ENCODE peak calls at places on chromosomes 7 and 10, in seven cellular contexts. J is left lung, P is left ventricle myocardium inferior, W is fibroblast of pulmonary artery, L is hepatocyte, G is PC-3, M is ovary. I is an unnamed sample.
A peak's percentile ranks its signal among the peaks of the same experiment; 100 is the strongest.

GRCh38 chr7:158695726-158696452 is 8.7 kb downstream of the NCAPG2 start:
- DNase-seq in G (peak; percentile 44), W (peak; percentile 92), L (peak; percentile 64), P (peak; percentile 38), M (peak; percentile 72), J (peak; percentile 62), I (no peak)

GRCh38 chr7:28785002-28785995 is 172.8 kb downstream of the TRIL start:
- DNase-seq in L (no peak), P (no peak), J (no peak), M (no peak), G (no peak), W (no peak), I (no peak)

GRCh38 chr10:127012769-127013152 is 107.5 kb downstream of the DOCK1 start:
- DNase-seq in L (peak; percentile 36), J (peak; percentile 73), W (no peak), G (peak; percentile 74), M (no peak), P (peak; percentile 80), I (no peak)

GRCh38 chr10:23270531-23270930 is 74.1 kb downstream of the C10orf67 start:
- DNase-seq in M (no peak), W (no peak), L (no peak), J (no peak), P (no peak), G (no peak), I (no peak)

GRCh38 chr10:34526186-34526585 is 288.9 kb downstream of the PARD3 start:
- DNase-seq in W (peak; percentile 87), J (no peak), P (no peak), M (no peak), L (no peak), G (peak; percentile 99), I (no peak)

GRCh38 chr10:113252650-113253560 is 299.9 kb upstream of the HABP2 start:
- DNase-seq in P (no peak), W (no peak), G (no peak), M (no peak), J (no peak), L (no peak), I (no peak)

GRCh38 chr10:32995751-32996150 is 37.7 kb upstream of the ITGB1 start:
- DNase-seq in J (no peak), W (peak; percentile 46), G (no peak), L (no peak), P (no peak), M (no peak), I (no peak)

GRCh38 chr7:2225336-2225735 is 7.4 kb downstream of the MAD1L1 start:
- DNase-seq in J (peak; percentile 78), L (no peak), P (no peak), G (peak; percentile 92), W (no peak), M (no peak), I (no peak)

DNA sequence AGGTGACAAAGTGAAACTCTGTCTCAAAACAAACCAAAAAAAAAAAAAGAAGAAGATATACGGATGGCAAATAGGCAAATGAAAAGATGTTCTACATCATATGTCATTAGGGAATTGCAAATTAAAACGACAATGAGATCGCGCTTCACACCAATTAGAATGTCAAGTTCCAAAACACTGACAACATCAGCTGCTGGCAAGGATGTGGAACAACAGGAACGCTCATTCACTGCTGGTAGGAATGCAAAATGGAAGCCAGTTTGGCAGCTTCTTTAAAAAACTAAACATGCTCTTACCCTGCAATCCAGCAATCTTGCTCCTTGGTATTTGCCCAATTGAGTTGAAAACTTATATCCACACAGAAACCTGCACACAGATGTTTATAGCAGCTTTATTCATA is 34.8 kb downstream of the CALML5 start:
- DNase-seq in G (no peak), M (no peak), L (no peak), J (no peak), W (no peak), P (no peak), I (no peak)
- TF ChIP-seq CTCF in G (no peak), M (no peak), L (no peak), J (no peak), W (no peak), P (no peak), I (no peak)

DNA sequence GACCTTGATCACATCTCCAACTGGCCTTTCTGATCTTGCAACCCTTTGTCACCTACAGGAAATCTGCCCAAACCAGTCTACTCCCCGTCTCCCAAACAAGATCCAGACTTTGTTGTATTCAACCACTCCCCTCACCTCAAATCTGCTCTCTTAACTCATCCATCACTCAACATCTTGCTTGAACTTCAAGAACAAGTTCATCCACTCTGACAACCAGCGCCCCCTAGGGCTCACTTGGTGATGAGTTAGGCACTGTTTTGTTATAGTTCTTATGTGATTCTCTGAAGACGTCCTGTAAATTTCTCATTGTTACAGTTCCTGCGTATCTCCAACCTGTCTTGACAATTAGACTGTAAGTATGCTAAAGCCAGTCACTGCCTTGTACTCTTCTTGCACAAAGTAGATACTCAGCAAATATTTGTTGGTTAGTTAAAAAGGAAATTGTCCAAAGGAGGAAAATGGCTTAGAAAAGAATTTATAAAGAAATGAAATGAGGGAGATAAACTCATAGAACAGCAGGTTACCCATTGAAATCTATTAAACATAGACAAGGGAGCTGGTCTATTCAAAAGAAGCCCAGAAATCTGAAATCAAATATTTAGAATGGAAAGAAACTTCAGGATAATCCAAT is 5.3 kb downstream of the FRMD4A start:
- DNase-seq in M (no peak), G (peak; percentile 58), P (peak; percentile 22), L (peak; percentile 48), W (peak; percentile 38), J (no peak), I (peak; percentile 18)
- TF ChIP-seq CTCF in M (no peak), G (peak; percentile 63), P (peak; percentile 49), L (peak; percentile 43), W (peak; percentile 55), J (peak; percentile 32), I (peak; percentile 59)

GRCh38 chr7:116495737-116496136 is 3.8 kb upstream of the CAV2 start:
- DNase-seq in L (no peak), G (peak; percentile 60), P (no peak), W (peak; percentile 77), J (no peak), M (no peak), I (no peak)
- TF ChIP-seq CTCF in L (no peak), G (no peak), P (no peak), W (no peak), J (no peak), M (no peak), I (no peak)

GRCh38 chr10:125739994-125740679 is 20.6 kb downstream of the EDRF1 start:
- DNase-seq in P (no peak), L (no peak), G (no peak), M (no peak), W (no peak), J (no peak), I (no peak)

GRCh38 chr10:125734148-125734547 is 14.6 kb downstream of the EDRF1 start:
- DNase-seq in P (no peak), G (no peak), W (no peak), M (no peak), J (no peak), L (no peak), I (no peak)

GRCh38 chr10:125734823-125735222 is 15.3 kb downstream of the EDRF1 start:
- DNase-seq in M (no peak), W (no peak), P (no peak), L (no peak), G (no peak), J (no peak), I (no peak)
- TF ChIP-seq CTCF in M (no peak), W (no peak), P (no peak), L (peak; percentile 17), G (peak; percentile 38), J (no peak), I (peak; percentile 28)

DNA sequence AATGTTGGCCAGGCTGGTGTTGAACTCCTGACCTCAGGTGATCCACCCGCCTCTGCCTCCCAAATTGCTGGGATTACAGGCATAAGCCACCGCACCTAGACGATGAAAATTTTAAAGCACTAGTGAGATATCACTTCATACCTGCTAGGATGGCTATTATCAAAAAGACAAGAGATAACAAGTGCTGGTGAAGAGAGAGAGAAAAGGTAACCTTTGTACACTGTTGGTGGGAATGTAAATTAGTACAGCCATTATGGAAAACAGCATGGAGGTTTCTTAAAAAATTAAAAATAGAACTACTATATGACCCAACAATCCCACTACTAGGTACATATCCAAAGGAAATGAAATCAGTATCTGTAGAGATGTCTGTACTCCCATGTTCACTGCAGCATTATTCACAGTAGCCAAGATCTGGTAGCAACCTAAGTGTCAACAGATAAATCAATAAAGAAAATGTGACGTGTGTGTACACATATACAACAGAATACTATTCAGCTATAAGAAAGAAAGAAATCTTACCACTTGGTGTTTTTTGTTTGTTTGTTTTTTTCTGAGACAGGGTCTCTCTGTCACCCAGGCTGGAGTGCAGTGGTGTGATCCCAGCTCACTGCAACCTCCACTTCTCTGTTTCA is 12.5 kb downstream of the MMS19 start:
- DNase-seq in W (no peak), P (no peak), L (no peak), G (no peak), M (no peak), J (no peak), I (no peak)
- TF ChIP-seq CTCF in W (no peak), P (no peak), L (no peak), G (no peak), M (no peak), J (no peak), I (no peak)